ENCODE peak calls at places on chromosomes 7 and 10, in seven cellular contexts. One of them, this sample, is unnamed.

GRCh38 chr10:17923728-17924127 is 28.0 kb upstream of the SLC39A12 start:
- DNase-seq in suprapubic skin: no peak
- DNase-seq in non-pigmented ciliary epithelial cell: peak
- DNase-seq in stimulated activated CD8-positive, alpha-beta memory T cell treated with anti-CD3 and anti-CD28 coated beads, Interleukin-15, amount 100 ng/mL, for 48 hours: no peak
- DNase-seq in NCI-H1105 treated with DMSO at 0.1 percent for 48 hours: no peak
- DNase-seq in A172: peak
- DNase-seq in T follicular helper cell: no peak
- DNase-seq in this sample: no peak

GRCh38 chr7:80902716-80903308 is 16.0 kb downstream of the SEMA3C start:
- DNase-seq in suprapubic skin: no peak
- DNase-seq in non-pigmented ciliary epithelial cell: no peak
- DNase-seq in stimulated activated CD8-positive, alpha-beta memory T cell treated with anti-CD3 and anti-CD28 coated beads, Interleukin-15, amount 100 ng/mL, for 48 hours: no peak
- DNase-seq in NCI-H1105 treated with DMSO at 0.1 percent for 48 hours: no peak
- DNase-seq in A172: no peak
- DNase-seq in T follicular helper cell: no peak
- DNase-seq in this sample: no peak

GRCh38 chr10:77905086-77905735 is 21.3 kb downstream of the DLG5 start:
- DNase-seq in suprapubic skin: no peak
- DNase-seq in non-pigmented ciliary epithelial cell: no peak
- DNase-seq in stimulated activated CD8-positive, alpha-beta memory T cell treated with anti-CD3 and anti-CD28 coated beads, Interleukin-15, amount 100 ng/mL, for 48 hours: no peak
- DNase-seq in NCI-H1105 treated with DMSO at 0.1 percent for 48 hours: no peak
- DNase-seq in A172: peak
- DNase-seq in T follicular helper cell: no peak
- DNase-seq in this sample: no peak

GRCh38 chr7:37433166-37433565 is 15.5 kb downstream of the ELMO1 start:
- DNase-seq in suprapubic skin: no peak
- DNase-seq in non-pigmented ciliary epithelial cell: no peak
- DNase-seq in stimulated activated CD8-positive, alpha-beta memory T cell treated with anti-CD3 and anti-CD28 coated beads, Interleukin-15, amount 100 ng/mL, for 48 hours: no peak
- DNase-seq in NCI-H1105 treated with DMSO at 0.1 percent for 48 hours: no peak
- DNase-seq in A172: peak
- DNase-seq in T follicular helper cell: no peak
- DNase-seq in this sample: no peak

GRCh38 chr10:77983384-77984341 is 45.7 kb downstream of the POLR3A start:
- DNase-seq in suprapubic skin: no peak
- DNase-seq in non-pigmented ciliary epithelial cell: peak
- DNase-seq in stimulated activated CD8-positive, alpha-beta memory T cell treated with anti-CD3 and anti-CD28 coated beads, Interleukin-15, amount 100 ng/mL, for 48 hours: no peak
- DNase-seq in NCI-H1105 treated with DMSO at 0.1 percent for 48 hours: no peak
- DNase-seq in A172: peak
- DNase-seq in T follicular helper cell: no peak
- DNase-seq in this sample: no peak

GRCh38 chr10:112650588-112651030 is 203.6 kb downstream of the VTI1A start:
- DNase-seq in suprapubic skin: no peak
- DNase-seq in non-pigmented ciliary epithelial cell: no peak
- DNase-seq in stimulated activated CD8-positive, alpha-beta memory T cell treated with anti-CD3 and anti-CD28 coated beads, Interleukin-15, amount 100 ng/mL, for 48 hours: no peak
- DNase-seq in NCI-H1105 treated with DMSO at 0.1 percent for 48 hours: no peak
- DNase-seq in A172: no peak
- DNase-seq in T follicular helper cell: no peak
- DNase-seq in this sample: no peak

GRCh38 chr10:62459072-62459471 is 84.9 kb downstream of the ZNF365 start:
- DNase-seq in suprapubic skin: no peak
- DNase-seq in non-pigmented ciliary epithelial cell: no peak
- DNase-seq in stimulated activated CD8-positive, alpha-beta memory T cell treated with anti-CD3 and anti-CD28 coated beads, Interleukin-15, amount 100 ng/mL, for 48 hours: no peak
- DNase-seq in NCI-H1105 treated with DMSO at 0.1 percent for 48 hours: no peak
- DNase-seq in A172: peak
- DNase-seq in T follicular helper cell: no peak
- DNase-seq in this sample: no peak

GRCh38 chr10:68105820-68106219 is 3.5 kb upstream of the MYPN start:
- DNase-seq in suprapubic skin: no peak
- DNase-seq in non-pigmented ciliary epithelial cell: no peak
- DNase-seq in stimulated activated CD8-positive, alpha-beta memory T cell treated with anti-CD3 and anti-CD28 coated beads, Interleukin-15, amount 100 ng/mL, for 48 hours: no peak
- DNase-seq in NCI-H1105 treated with DMSO at 0.1 percent for 48 hours: no peak
- DNase-seq in A172: peak
- DNase-seq in T follicular helper cell: no peak
- DNase-seq in this sample: peak

GRCh38 chr10:1153805-1154351 is 97.7 kb downstream of the WDR37 start:
- DNase-seq in suprapubic skin: no peak
- DNase-seq in non-pigmented ciliary epithelial cell: no peak
- DNase-seq in stimulated activated CD8-positive, alpha-beta memory T cell treated with anti-CD3 and anti-CD28 coated beads, Interleukin-15, amount 100 ng/mL, for 48 hours: no peak
- DNase-seq in NCI-H1105 treated with DMSO at 0.1 percent for 48 hours: no peak
- DNase-seq in A172: no peak
- DNase-seq in T follicular helper cell: no peak
- DNase-seq in this sample: no peak

GRCh38 chr10:43208147-43209063 is 58.5 kb downstream of the RASGEF1A start:
- DNase-seq in suprapubic skin: peak
- DNase-seq in non-pigmented ciliary epithelial cell: no peak
- DNase-seq in stimulated activated CD8-positive, alpha-beta memory T cell treated with anti-CD3 and anti-CD28 coated beads, Interleukin-15, amount 100 ng/mL, for 48 hours: no peak
- DNase-seq in NCI-H1105 treated with DMSO at 0.1 percent for 48 hours: no peak
- DNase-seq in A172: no peak
- DNase-seq in T follicular helper cell: no peak
- DNase-seq in this sample: no peak